ENCODE peak calls at places on chromosomes 2 and 18, in seven cellular contexts. E is AG04450, N is spleen, P is heart left ventricle, F is psoas muscle, Z is AG10803, G is astrocyte of the cerebellum. Y is an unnamed sample.

GRCh38 chr2:28492276-28492675 is 3.6 kb upstream of the PLB1 start:
- DNase-seq in E (no peak), N (no peak), P (no peak), F (no peak), Z (no peak), G (no peak), Y (no peak)

GRCh38 chr2:113910110-113910717 is 20.3 kb downstream of the ACTR3 start:
- DNase-seq in E (no peak), N (peak; percentile 19), P (no peak), F (no peak), Z (no peak), G (no peak), Y (no peak)

GRCh38 chr18:6891788-6892187 is 162.3 kb downstream of the ARHGAP28 start:
- DNase-seq in E (no peak), N (no peak), P (no peak), F (no peak), Z (no peak), G (no peak), Y (no peak)

GRCh38 chr2:109322111-109322510 is 193.1 kb downstream of the SH3RF3 start:
- DNase-seq in E (peak; percentile 92), N (no peak), P (peak; percentile 83), F (peak; percentile 95), Z (peak; percentile 99), G (peak; percentile 87), Y (peak; percentile 96)

GRCh38 chr2:54528311-54528945 is 72.3 kb downstream of the SPTBN1 start:
- DNase-seq in E (no peak), N (no peak), P (no peak), F (no peak), Z (peak; percentile 70), G (peak; percentile 60), Y (no peak)

GRCh38 chr2:44680424-44680971 is 261.0 kb upstream of the SIX3 start:
- DNase-seq in E (no peak), N (no peak), P (no peak), F (no peak), Z (no peak), G (no peak), Y (no peak)

GRCh38 chr2:166179201-166179600 is 51.4 kb upstream of the SCN1A start:
- DNase-seq in E (no peak), N (no peak), P (no peak), F (no peak), Z (peak; percentile 33), G (no peak), Y (no peak)

GRCh38 chr18:62523631-62524442 is 1.0 kb downstream of the ZCCHC2 start:
- DNase-seq in E (no peak), N (peak; percentile 93), P (peak; percentile 46), F (peak; percentile 80), Z (peak; percentile 43), G (no peak), Y (peak; percentile 90)

GRCh38 chr2:44286119-44286883 is 11.0 kb downstream of the SLC3A1 start:
- DNase-seq in E (no peak), N (no peak), P (no peak), F (no peak), Z (no peak), G (no peak), Y (no peak)

GRCh38 chr18:8786766-8787670 is 81.7 kb downstream of the MTCL1 start:
- DNase-seq in E (no peak), N (no peak), P (no peak), F (no peak), Z (no peak), G (no peak), Y (no peak)

GRCh38 chr2:74548919-74549684 is 4.6 kb downstream of the LOXL3 start:
- DNase-seq in E (no peak), N (peak; percentile 84), P (peak; percentile 82), F (peak; percentile 79), Z (peak; percentile 40), G (no peak), Y (peak; percentile 88)

GRCh38 chr2:144322379-144322778 is 197.5 kb downstream of the ZEB2 start:
- DNase-seq in E (no peak), N (no peak), P (no peak), F (no peak), Z (peak; percentile 93), G (no peak), Y (no peak)

GRCh38 chr2:223560704-223561435 is 41.3 kb downstream of the SCG2 start:
- DNase-seq in E (no peak), N (no peak), P (no peak), F (no peak), Z (no peak), G (no peak), Y (no peak)

GRCh38 chr2:69517410-69517809 is 80.2 kb upstream of the NFU1 start:
- DNase-seq in E (no peak), N (no peak), P (no peak), F (no peak), Z (peak; percentile 22), G (no peak), Y (no peak)

GRCh38 chr2:10989782-10990181 is 78.0 kb downstream of the KCNF1 start:
- DNase-seq in E (no peak), N (no peak), P (no peak), F (no peak), Z (no peak), G (no peak), Y (no peak)

GRCh38 chr2:38107738-38108410 is 31.9 kb upstream of the CYP1B1 start:
- DNase-seq in E (no peak), N (no peak), P (no peak), F (no peak), Z (no peak), G (no peak), Y (no peak)

GRCh38 chr2:163187119-163187518 is 348.6 kb upstream of the KCNH7 start:
- DNase-seq in E (no peak), N (no peak), P (no peak), F (no peak), Z (no peak), G (no peak), Y (no peak)

GRCh38 chr2:231930601-231931281 is 4.5 kb upstream of the NPPC start:
- DNase-seq in E (no peak), N (peak; percentile 42), P (peak; percentile 73), F (peak; percentile 85), Z (peak; percentile 25), G (no peak), Y (peak; percentile 32)

GRCh38 chr2:174951746-174952145 is 53.4 kb downstream of the CHN1 start:
- DNase-seq in E (peak; percentile 65), N (no peak), P (no peak), F (no peak), Z (peak; percentile 76), G (peak; percentile 58), Y (no peak)

GRCh38 chr2:207239754-207240494 is 74.2 kb upstream of the KLF7 start:
- DNase-seq in E (no peak), N (no peak), P (no peak), F (no peak), Z (peak; percentile 79), G (no peak), Y (no peak)

GRCh38 chr2:118971245-118972122 is 29.5 kb downstream of the MARCO start:
- DNase-seq in E (no peak), N (no peak), P (no peak), F (no peak), Z (no peak), G (no peak), Y (no peak)

GRCh38 chr2:108575132-108575966 is 41.1 kb downstream of the LIMS1 start:
- DNase-seq in E (peak; percentile 86), N (no peak), P (no peak), F (no peak), Z (peak; percentile 89), G (peak; percentile 58), Y (no peak)

GRCh38 chr2:120852200-120852815 is 116.6 kb downstream of the GLI2 start:
- DNase-seq in E (no peak), N (peak; percentile 73), P (no peak), F (no peak), Z (peak; percentile 20), G (no peak), Y (no peak)

GRCh38 chr2:72222829-72223564 is 75.3 kb upstream of the CYP26B1 start:
- DNase-seq in E (peak; percentile 51), N (no peak), P (no peak), F (no peak), Z (peak; percentile 87), G (peak; percentile 31), Y (no peak)

GRCh38 chr2:237497009-237497819 is 10.2 kb downstream of the MLPH start:
- DNase-seq in E (no peak), N (no peak), P (no peak), F (no peak), Z (peak; percentile 80), G (no peak), Y (peak; percentile 56)
- H3K4me3 ChIP-seq in E (no peak overlapping the region), N (no peak overlapping the region), P (no peak overlapping the region), F (no peak overlapping the region), Z (peak overlapping the region; percentile 29), G (no peak overlapping the region), Y (no peak overlapping the region)

DNA sequence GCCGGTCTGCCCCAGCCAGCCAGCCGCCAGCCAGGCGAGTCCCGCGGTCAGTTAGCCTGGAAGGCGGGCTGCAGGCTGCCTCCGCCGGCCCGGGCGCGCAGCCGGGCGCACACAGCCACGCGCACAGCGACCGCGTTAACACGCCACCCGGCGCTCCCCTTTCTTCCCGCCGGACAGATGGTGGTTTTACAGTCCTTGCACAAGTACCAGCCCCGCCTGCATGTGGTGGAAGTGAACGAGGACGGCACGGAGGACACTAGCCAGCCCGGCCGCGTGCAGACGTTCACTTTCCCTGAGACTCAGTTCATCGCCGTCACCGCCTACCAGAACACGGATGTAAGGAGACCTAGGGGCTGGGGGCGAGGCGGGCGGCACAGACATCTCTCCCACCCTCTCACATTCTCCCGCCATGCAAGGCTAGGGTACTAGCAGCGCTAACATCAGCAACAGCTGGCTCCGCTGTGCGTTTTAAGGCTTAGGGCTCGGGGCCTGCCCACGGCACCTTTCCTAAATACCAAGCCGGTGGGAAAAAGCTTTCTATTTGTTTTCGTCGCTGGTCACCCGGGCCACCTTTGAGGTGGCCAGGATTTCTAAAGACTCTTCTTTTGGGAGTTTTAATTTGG is 2.7 kb downstream of the TBR1 start:
- DNase-seq in E (no peak), N (no peak), P (no peak), F (peak; percentile 48), Z (peak; percentile 16), G (no peak), Y (no peak)
- H3K4me3 ChIP-seq in E (peak overlapping the region; percentile 25), N (peak overlapping the region; percentile 46), P (no peak overlapping the region), F (peak overlapping the region; percentile 42), Z (peak overlapping the region; percentile 17), G (peak overlapping the region; percentile 7), Y (no peak overlapping the region)

DNA sequence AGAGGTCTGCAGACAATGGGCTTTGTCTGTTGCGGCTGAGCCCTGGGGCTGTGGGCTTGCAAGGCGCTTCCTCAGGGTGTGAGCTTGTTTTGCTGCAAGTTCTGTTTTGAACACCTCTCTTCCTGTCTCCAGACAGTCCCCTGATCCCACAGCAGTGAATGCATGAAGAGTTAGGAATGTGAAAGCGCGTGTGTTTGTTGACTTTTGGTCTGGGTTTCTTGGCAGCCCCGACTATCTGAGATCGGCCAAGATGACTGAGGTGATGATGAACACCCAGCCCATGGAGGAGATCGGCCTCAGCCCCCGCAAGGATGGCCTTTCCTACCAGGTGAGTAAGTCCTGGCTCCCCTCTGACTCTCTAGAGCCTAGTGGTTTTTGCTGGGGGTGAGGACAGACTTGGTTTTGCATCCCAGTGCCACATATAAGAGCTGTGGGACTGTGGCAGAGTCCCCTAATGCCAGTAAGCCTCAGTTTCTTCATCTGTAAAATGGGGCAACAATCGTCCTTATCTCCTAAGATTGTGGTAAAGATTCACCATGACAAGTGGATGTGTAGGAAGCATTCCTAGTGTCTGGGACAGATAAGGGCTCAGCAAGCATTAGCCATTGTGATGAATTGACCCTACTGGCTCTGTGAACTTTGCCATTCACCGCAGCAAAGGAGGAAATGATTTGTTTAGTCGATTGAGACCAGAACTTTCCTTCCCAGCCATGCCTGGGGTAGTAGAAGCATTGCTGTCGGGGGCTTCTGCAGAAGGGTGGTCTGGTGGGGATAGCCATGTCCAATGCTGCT is 3.0 kb downstream of the LBH start:
- DNase-seq in E (peak; percentile 83), N (peak; percentile 79), P (no peak), F (no peak), Z (peak; percentile 91), G (peak; percentile 90), Y (no peak)
- H3K4me3 ChIP-seq in E (peak overlapping the region; percentile 89), N (peak overlapping the region; percentile 79), P (peak overlapping the region; percentile 91), F (peak overlapping the region; percentile 72), Z (peak overlapping the region; percentile 99), G (peak overlapping the region; percentile 9), Y (peak overlapping the region; percentile 78)

GRCh38 chr2:224638338-224638823 is 53.2 kb upstream of the CUL3 start:
- DNase-seq in E (no peak), N (no peak), P (no peak), F (no peak), Z (no peak), G (no peak), Y (no peak)
- H3K4me3 ChIP-seq in E (no peak overlapping the region), N (no peak overlapping the region), P (no peak overlapping the region), F (no peak overlapping the region), Z (no peak overlapping the region), G (no peak overlapping the region), Y (no peak overlapping the region)